ENCODE peak calls at places on chromosomes 7 and 10, in six cellular contexts. N is upper lobe of right lung, A is astrocyte, W is stomach, Y is heart right ventricle, M is breast epithelium. O is an unnamed sample.

GRCh38 chr10:557792-558328 is 131.6 kb downstream of the DIP2C start:
- DNase-seq in N (no peak), A (no peak), W (no peak), Y (no peak), M (no peak), O (no peak)

GRCh38 chr10:89029785-89030437 is 39.3 kb downstream of the FAS start:
- DNase-seq in N (peak), A (peak), W (peak), Y (peak), M (peak), O (peak)

GRCh38 chr7:143362126-143362961 is at the start of gene FAM131B:
- DNase-seq in N (no peak), A (no peak), W (no peak), Y (no peak), M (no peak), O (no peak)

GRCh38 chr10:69742928-69743602 is 58.6 kb upstream of the COL13A1 start:
- DNase-seq in N (no peak), A (no peak), W (no peak), Y (no peak), M (no peak), O (no peak)

GRCh38 chr10:97499561-97500296 is 1.0 kb downstream of the UBTD1 start:
- DNase-seq in N (peak), A (peak), W (peak), Y (peak), M (no peak), O (peak)

GRCh38 chr7:114026486-114027089 is 107.8 kb upstream of the PPP1R3A start:
- DNase-seq in N (no peak), A (peak), W (no peak), Y (no peak), M (no peak), O (no peak)

GRCh38 chr10:86312701-86313270 is 53.8 kb downstream of the GRID1 start:
- DNase-seq in N (peak), A (no peak), W (no peak), Y (no peak), M (peak), O (no peak)

GRCh38 chr7:116166167-116166566 is 44.2 kb upstream of the TES start:
- DNase-seq in N (no peak), A (peak), W (no peak), Y (no peak), M (no peak), O (no peak)

GRCh38 chr7:128459394-128459878 is 3.8 kb downstream of the HILPDA start:
- DNase-seq in N (no peak), A (peak), W (peak), Y (no peak), M (no peak), O (no peak)

GRCh38 chr7:50466815-50467569 is 16.8 kb upstream of the FIGNL1 start:
- DNase-seq in N (no peak), A (no peak), W (no peak), Y (no peak), M (no peak), O (no peak)

GRCh38 chr7:53473371-53473770 is 437.9 kb downstream of the POM121L12 start:
- DNase-seq in N (no peak), A (no peak), W (no peak), Y (no peak), M (no peak), O (no peak)

GRCh38 chr7:93160410-93160809 is 12.2 kb upstream of the SAMD9L start:
- DNase-seq in N (no peak), A (peak), W (no peak), Y (no peak), M (no peak), O (no peak)

GRCh38 chr10:131750973-131751826 is 149.6 kb upstream of the PPP2R2D start:
- DNase-seq in N (no peak), A (no peak), W (no peak), Y (no peak), M (no peak), O (no peak)

DNA sequence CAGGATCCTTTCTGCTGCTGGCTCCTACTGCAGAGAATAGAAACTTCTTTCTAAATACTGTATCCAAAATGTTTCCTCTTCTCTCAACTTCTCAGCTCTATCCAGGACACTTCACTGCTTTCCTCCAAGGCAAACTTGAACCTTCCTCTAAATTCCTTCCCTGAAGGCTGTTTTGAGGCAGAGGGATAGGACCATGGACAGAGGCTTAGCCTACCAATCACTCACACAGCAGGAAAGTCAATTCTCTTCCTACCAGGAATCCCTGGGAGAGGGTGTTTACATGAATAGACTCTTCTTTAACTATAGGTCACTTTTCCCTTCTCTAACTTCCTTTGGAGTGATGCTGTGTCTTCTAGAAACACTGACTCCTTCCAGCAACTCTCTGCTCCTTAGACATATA is 115.6 kb upstream of the MKLN1 start:
- DNase-seq in N (no peak), A (no peak), W (no peak), Y (no peak), M (no peak), O (no peak)
- H3K27ac ChIP-seq in N (no peak), A (no peak), W (no peak), Y (no peak), M (no peak), O (no peak)

DNA sequence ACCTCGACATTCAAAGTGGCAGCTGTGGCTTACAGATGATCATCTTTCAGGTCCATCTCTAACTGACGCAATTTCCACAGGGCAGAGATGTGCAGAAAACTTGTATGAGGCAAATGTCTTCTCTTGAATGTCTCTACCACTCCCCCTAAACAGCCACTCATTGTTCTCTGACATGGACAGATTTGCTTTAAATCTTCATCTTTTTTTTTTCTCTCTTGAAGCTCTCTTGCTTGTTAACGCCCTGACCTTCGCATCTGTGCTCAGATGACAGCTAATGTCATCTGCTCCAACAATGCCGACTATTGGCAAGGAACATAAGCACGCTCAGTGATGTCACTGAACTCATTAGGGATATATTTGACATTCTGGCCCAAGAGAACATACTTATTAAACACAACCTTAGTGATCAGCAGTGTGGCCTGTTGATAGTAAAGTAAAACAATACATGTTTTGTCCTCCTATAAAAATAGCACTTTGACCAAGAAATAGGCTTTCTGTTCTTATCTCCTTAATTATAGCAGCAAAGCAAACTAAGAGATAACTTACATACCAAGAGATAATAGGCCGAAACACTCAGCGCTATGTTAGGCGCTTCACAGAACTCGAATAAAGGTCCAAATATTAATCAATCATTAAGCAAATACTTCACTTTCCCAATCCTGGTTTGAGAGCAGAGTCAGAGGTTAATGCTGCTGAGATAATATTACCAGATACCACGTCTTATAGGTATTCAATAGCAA is 583.5 kb downstream of the PARD3 start:
- DNase-seq in N (no peak), A (no peak), W (no peak), Y (no peak), M (no peak), O (no peak)
- H3K27ac ChIP-seq in N (no peak), A (no peak), W (no peak), Y (no peak), M (no peak), O (no peak)

DNA sequence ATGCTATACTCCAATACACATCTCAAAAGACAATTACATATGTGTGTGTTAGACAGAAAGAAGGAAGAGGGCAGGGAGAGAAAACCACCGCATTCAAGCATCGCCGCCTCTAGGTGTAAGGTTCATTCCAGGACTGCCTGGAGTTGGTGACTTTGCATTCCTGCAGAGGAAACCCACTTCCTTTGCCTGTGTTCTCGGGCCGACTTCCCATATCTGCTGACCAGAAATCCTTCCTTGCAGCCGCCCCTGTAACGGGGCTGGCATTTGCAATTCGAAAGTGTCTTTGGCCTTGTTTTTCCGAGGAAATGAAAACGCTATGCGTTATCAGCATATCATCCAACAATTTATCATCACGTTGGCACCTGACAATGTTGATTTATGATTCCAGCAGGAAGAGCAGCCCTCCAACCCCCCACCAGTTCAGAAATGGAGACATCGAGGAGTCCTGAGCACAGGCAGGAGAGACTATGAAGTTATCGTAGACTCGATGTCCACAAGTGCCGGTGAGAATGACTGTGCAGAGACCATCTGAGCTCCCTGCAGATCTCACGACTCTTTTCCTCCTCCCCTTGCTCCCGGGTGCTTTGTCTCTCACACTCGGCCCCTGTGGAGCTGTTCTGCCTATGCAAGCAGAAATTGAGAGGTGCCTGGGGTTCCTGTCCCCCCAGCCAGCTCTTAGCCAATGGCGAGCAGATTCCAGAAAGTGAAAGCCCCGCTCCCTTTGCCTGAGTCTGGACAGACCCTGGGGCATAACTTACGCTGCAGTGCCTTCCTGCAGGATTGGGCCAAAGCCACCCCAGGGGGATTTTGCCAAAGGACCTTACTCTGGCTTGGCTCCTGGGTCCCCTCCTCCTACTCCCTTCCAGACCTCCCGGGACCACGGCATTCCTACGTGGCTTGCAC is 68.9 kb upstream of the FOXK1 start:
- DNase-seq in N (no peak), A (peak), W (no peak), Y (no peak), M (no peak), O (no peak)
- H3K27ac ChIP-seq in N (peak), A (no peak), W (peak), Y (peak), M (peak), O (no peak)

GRCh38 chr7:101128040-101128834 is 1.3 kb downstream of the SERPINE1 start:
- DNase-seq in N (no peak), A (no peak), W (no peak), Y (no peak), M (no peak), O (no peak)
- H3K27ac ChIP-seq in N (no peak), A (peak), W (no peak), Y (no peak), M (no peak), O (no peak)

DNA sequence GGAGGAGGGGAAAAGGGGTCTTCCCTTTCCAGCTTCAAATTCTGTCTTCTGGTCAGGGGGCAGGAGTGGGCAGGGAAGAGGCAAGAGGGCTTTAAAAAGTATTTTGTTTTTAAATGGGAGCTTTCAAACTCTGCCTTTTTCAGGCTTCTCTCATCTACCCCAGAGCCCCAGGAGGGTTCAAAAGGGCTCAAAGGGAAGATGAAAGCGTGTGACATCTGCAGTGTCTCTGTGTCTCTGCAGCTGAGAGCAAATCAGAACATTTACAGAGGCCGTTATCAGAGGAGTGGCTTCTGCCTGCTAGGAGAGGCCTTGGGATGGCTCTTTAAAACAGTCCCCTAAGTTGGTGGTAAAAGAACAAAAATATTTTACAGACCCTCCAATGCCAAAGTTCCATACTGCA is 30.3 kb downstream of the TRIM8 start:
- DNase-seq in N (no peak), A (no peak), W (no peak), Y (no peak), M (no peak), O (no peak)
- H3K27ac ChIP-seq in N (peak), A (peak), W (peak), Y (peak), M (peak), O (peak)

DNA sequence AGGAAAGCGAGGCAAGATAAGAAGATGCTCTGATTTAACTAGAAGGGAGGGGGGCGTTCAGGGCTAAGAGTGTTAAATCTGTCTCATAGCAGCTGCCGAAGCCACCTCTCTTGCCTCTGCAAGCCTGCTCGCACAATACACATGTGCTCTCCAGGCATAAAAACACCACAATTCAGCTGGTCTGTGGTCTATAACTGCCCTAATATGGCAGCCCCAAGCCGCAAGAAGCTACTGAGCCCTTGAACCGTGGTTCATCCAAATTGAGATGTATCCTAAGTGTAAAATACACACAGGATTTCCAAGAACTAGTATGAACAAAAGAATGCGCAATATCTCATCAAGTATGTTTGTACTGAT is 70.7 kb upstream of the FGFR2 start:
- DNase-seq in N (no peak), A (no peak), W (no peak), Y (no peak), M (no peak), O (no peak)
- H3K27ac ChIP-seq in N (no peak), A (no peak), W (peak), Y (no peak), M (peak), O (no peak)

GRCh38 chr7:44109991-44110390 is 5.8 kb downstream of the AEBP1 start:
- DNase-seq in N (no peak), A (no peak), W (no peak), Y (no peak), M (no peak), O (no peak)
- H3K27ac ChIP-seq in N (no peak), A (no peak), W (peak), Y (no peak), M (peak), O (no peak)

O was measured in substantia nigra.